ENCODE peak calls at places on chromosomes 6 and 20, in five cellular contexts. N, G, L, R and J are unnamed samples.

GRCh38 chr6:152293404-152293803 is 343.8 kb downstream of the SYNE1 start:
- DNase-seq in R (no peak), L (no peak), N (no peak), G (no peak), J (no peak)

GRCh38 chr6:12761376-12762115 is 45.0 kb downstream of the PHACTR1 start:
- DNase-seq in R (peak), G (no peak), N (no peak), L (no peak), J (no peak)

GRCh38 chr6:68967549-68968300 is 332.6 kb downstream of the ADGRB3 start:
- DNase-seq in N (peak), L (peak), R (peak), G (peak), J (peak)

GRCh38 chr6:49038294-49038693 is 424.8 kb downstream of the MMUT start:
- DNase-seq in R (no peak), N (no peak), L (no peak), G (no peak), J (no peak)

GRCh38 chr20:41064377-41064776 is 35.8 kb downstream of the TOP1 start:
- DNase-seq in N (no peak), G (no peak), L (no peak), R (no peak), J (no peak)

GRCh38 chr6:53431704-53432103 is 83.0 kb upstream of the ELOVL5 start:
- DNase-seq in N (no peak), R (no peak), L (no peak), G (no peak), J (no peak)

GRCh38 chr6:40550096-40550731 is 37.0 kb downstream of the LRFN2 start:
- DNase-seq in L (no peak), R (peak), G (no peak), N (no peak), J (no peak)

GRCh38 chr6:43026365-43026764 is 4.9 kb downstream of the RRP36 start:
- DNase-seq in G (no peak), R (no peak), L (no peak), N (no peak), J (no peak)

GRCh38 chr6:142756215-142756630 is 188.8 kb downstream of the HIVEP2 start:
- DNase-seq in L (no peak), G (no peak), R (peak), N (no peak), J (no peak)

GRCh38 chr6:155377061-155377460 is 62.8 kb upstream of the TFB1M start:
- DNase-seq in R (peak), L (no peak), G (no peak), N (no peak), J (no peak)

GRCh38 chr20:19457551-19457950 is 245.1 kb downstream of the SLC24A3 start:
- DNase-seq in L (no peak), G (no peak), N (no peak), R (no peak), J (no peak)

GRCh38 chr20:6533828-6534388 is 233.6 kb upstream of the BMP2 start:
- DNase-seq in G (no peak), R (no peak), L (no peak), N (no peak), J (no peak)

GRCh38 chr20:48841861-48842529 is 14.2 kb upstream of the PREX1 start:
- DNase-seq in N (no peak), L (no peak), G (no peak), R (peak), J (no peak)

GRCh38 chr6:10420546-10421507 is 6.0 kb upstream of the TFAP2A start:
- DNase-seq in G (no peak), R (no peak), N (no peak), L (no peak), J (no peak)

GRCh38 chr6:135703621-135704020 is 147.9 kb upstream of the PDE7B start:
- DNase-seq in R (no peak), N (no peak), L (no peak), G (no peak), J (no peak)

GRCh38 chr6:22437665-22438064 is 131.7 kb upstream of the HDGFL1 start:
- DNase-seq in L (no peak), G (no peak), N (no peak), R (no peak), J (no peak)

GRCh38 chr20:39829255-39829654 is 859.8 kb downstream of the MAFB start:
- DNase-seq in L (no peak), N (no peak), R (no peak), G (no peak), J (no peak)

GRCh38 chr20:50434653-50435396 is 75.4 kb upstream of the PTPN1 start:
- DNase-seq in N (no peak), L (no peak), G (no peak), R (peak), J (no peak)

GRCh38 chr6:18586133-18586532 is 199.0 kb downstream of the RNF144B start:
- DNase-seq in G (no peak), R (no peak), N (no peak), L (no peak), J (no peak)

GRCh38 chr6:33926451-33926850 is 122.6 kb upstream of the MLN start:
- DNase-seq in R (peak), N (no peak), G (no peak), L (no peak), J (no peak)

GRCh38 chr6:126071000-126071647 is 84.8 kb downstream of the TRMT11 start:
- DNase-seq in N (no peak), G (no peak), L (no peak), R (no peak), J (no peak)

GRCh38 chr6:109978174-109979032 is at the start of gene GPR6:
- DNase-seq in L (peak), G (peak), R (peak), N (peak), J (peak)

GRCh38 chr20:51924509-51924908 is 122.2 kb upstream of the SALL4 start:
- DNase-seq in N (no peak), R (no peak), G (no peak), L (no peak), J (no peak)
- TF ChIP-seq CTCF in N (no peak), R (no peak), G (no peak), L (no peak), J (no peak)

GRCh38 chr6:98845201-98846020 is 11.0 kb downstream of the POU3F2 start:
- DNase-seq in N (no peak), G (peak), R (peak), L (peak), J (peak)

GRCh38 chr6:98846021-98846380 is 11.6 kb downstream of the POU3F2 start:
- DNase-seq in L (no peak), R (no peak), N (no peak), G (no peak), J (no peak)

GRCh38 chr6:98842489-98843180 is 8.3 kb downstream of the POU3F2 start:
- DNase-seq in R (no peak), G (no peak), N (no peak), L (no peak), J (no peak)

GRCh38 chr6:98843274-98844243 is 9.2 kb downstream of the POU3F2 start:
- DNase-seq in R (no peak), L (no peak), G (no peak), N (no peak), J (no peak)

GRCh38 chr6:98844244-98845161 is 10.1 kb downstream of the POU3F2 start:
- DNase-seq in G (no peak), L (no peak), R (no peak), N (no peak), J (no peak)
- H3K4me3 ChIP-seq in G (no peak), L (peak), R (peak), N (peak), J (peak)

DNA sequence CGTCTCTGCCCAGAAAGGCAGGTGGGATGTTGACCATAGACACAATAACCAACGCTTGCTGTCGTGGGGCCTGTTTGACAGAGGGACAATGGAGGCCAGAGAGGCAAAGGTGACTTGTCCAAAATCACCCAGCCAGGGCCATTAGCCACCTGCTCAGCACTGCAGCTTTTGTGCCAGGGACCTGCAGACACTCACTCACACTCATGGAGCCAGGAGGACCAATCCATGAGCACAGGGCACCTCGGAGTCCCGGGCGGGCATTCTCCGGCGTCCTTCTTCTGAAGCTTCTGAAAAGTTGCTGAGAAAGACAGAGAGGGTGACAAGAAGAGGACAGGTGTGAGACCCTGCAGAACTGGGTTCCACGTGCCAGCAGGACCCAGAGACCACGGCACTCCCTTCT is 45.4 kb upstream of the SLCO4A1 start:
- DNase-seq in R (no peak), G (no peak), L (no peak), N (no peak), J (no peak)
- TF ChIP-seq CTCF in R (no peak), G (no peak), L (no peak), N (no peak), J (no peak)

GRCh38 chr6:130244728-130245127 is 22.0 kb upstream of the SAMD3 start:
- DNase-seq in N (no peak), G (no peak), R (no peak), L (no peak), J (no peak)

GRCh38 chr6:130240232-130240631 is 17.5 kb upstream of the SAMD3 start:
- DNase-seq in R (no peak), L (no peak), G (no peak), N (no peak), J (no peak)

GRCh38 chr6:130245267-130245666 is 22.5 kb upstream of the SAMD3 start:
- DNase-seq in R (no peak), G (no peak), L (no peak), N (no peak), J (no peak)

DNA sequence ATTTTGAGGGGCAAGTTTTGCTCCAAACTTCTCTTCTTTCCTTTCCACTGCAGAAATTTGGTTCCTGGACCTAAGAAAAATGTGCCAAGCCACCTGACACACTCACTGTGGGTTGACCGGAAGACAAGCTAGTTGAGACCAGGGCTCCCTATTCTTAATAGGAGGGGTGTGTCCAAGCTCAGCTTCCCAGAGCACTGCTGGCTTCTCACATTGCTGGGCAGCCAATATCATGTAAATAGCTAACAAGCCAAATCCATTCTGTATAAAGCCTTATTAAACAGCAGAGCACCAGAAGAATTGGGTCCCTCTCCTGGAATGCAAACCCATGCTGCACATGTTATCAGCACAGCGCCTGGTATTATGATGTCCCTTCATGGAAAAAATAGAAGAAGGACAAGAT is 17.0 kb upstream of the SAMD3 start:
- DNase-seq in R (no peak), G (no peak), L (no peak), N (no peak), J (no peak)
- H3K4me3 ChIP-seq in R (no peak), G (no peak), L (no peak), N (no peak), J (no peak)

GRCh38 chr20:2756056-2756611 is 44.3 kb downstream of the CPXM1 start:
- DNase-seq in G (no peak), L (no peak), N (no peak), R (peak), J (no peak)
- TF ChIP-seq CTCF in G (peak), L (peak), N (no peak), R (peak), J (peak)

DNA sequence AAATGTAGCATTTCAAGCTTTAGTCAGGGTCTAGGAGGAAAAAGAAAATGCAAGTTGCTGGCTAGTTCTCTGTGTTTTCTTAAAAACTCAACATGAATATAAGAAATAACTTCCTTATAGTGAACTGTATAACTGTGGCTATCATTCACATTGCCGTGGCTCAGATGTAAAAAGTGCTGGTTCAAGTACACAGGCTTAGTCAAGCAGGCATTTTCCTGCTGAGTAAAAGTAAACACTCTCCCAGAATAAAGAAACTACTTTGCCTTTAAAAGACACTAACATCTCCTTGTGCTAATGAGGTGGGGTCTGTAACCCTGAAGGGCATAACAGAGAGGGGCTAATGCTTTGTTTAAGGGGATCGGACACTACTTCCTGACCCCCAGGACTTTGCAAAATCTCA is 3.3 kb downstream of the ATP5F1E start:
- DNase-seq in R (no peak), L (no peak), N (no peak), G (no peak), J (no peak)
- H3K4me3 ChIP-seq in R (no peak), L (peak), N (no peak), G (peak), J (peak)

DNA sequence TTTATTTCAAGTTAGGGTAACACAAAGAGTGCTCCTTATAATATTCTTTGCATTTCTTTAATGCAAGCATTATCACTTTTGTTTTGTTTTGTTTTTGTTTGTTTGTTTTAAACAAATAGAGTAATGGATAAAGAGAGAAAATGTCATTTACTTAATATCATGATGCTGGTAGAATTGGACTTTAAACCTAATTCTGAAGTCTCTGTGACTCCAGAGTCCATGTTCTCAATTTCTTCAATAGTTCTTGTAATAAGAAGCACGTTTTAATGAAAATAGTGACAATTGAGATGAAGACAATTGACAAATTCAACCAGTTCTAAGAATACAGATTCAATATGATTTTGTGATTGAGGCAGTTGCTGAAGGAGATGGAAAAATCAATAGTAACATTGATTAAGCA is 30.3 kb upstream of the MANEA start:
- DNase-seq in R (no peak), G (no peak), L (no peak), N (no peak), J (no peak)
- TF ChIP-seq CTCF in R (no peak), G (no peak), L (no peak), N (no peak), J (no peak)

DNA sequence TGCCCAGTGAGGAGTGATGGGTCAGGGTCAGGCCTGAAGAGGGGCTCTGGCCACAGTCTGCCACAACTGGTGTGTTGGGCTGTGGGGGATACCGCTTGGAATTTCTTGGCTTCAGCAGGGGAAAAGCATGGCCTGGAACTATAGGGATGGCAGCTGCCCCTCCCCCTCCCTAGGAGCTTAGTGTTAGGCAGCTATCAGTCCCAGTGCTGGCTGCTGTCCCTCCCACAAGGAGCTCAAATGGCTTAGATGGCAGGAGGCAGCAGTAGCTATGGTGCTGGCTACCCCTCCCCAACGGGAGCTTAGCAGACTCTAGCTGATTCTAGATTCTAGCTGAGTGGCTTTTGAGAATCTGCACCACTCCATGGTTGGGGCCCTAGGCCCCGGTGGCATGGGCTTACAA is 414.5 kb upstream of the HSF2 start:
- DNase-seq in R (no peak), L (no peak), G (no peak), N (no peak), J (no peak)
- H3K4me3 ChIP-seq in R (no peak), L (no peak), G (no peak), N (no peak), J (no peak)

GRCh38 chr20:58824843-58825242 is 25.9 kb downstream of the GNAS-AS1 start:
- DNase-seq in G (no peak), L (no peak), N (no peak), R (no peak), J (no peak)

GRCh38 chr20:58825450-58825849 is 25.3 kb downstream of the GNAS-AS1 start:
- DNase-seq in G (no peak), N (no peak), L (no peak), R (no peak), J (no peak)

GRCh38 chr20:58819921-58820320 is 30.8 kb downstream of the GNAS-AS1 start:
- DNase-seq in G (no peak), N (no peak), L (no peak), R (no peak), J (no peak)

GRCh38 chr20:58822748-58823730 is 27.7 kb downstream of the GNAS-AS1 start:
- DNase-seq in L (no peak), R (no peak), N (no peak), G (no peak), J (no peak)

DNA sequence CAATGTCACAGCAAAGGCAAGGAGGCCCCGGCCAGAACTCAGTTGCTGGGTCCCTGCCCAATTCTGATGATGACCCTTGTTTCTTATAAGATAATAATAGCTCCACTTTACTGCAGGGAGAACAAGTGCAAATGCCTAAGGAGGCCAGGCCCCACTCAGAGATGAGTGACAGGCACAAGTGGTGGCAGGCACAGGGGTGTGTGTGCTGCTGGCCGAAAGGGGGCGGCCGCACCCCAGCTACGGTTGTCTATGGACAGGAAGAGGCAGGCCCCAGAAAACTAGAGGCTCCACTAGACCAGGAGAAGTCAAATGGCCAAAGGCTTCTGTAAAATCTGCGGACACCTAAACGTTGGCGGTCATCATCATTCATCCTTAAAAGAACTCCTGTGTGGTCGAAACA is 28.5 kb downstream of the GNAS-AS1 start:
- DNase-seq in L (no peak), N (no peak), G (no peak), R (no peak), J (no peak)
- TF ChIP-seq CTCF in L (peak), N (no peak), G (no peak), R (no peak), J (no peak)

GRCh38 chr20:31868853-31869672 is 1.3 kb downstream of the DUSP15 start:
- DNase-seq in N (no peak), L (no peak), R (no peak), G (no peak), J (no peak)

GRCh38 chr20:31869942-31870702 is at the start of the genes DUSP15 and TTLL9:
- DNase-seq in L (peak), N (peak), R (no peak), G (no peak), J (peak)

GRCh38 chr20:31871602-31871954 is 1.1 kb downstream of the TTLL9 start:
- DNase-seq in R (no peak), L (no peak), G (no peak), N (no peak), J (no peak)

GRCh38 chr20:31870703-31871601 is 518 bp downstream of the TTLL9 start:
- DNase-seq in G (no peak), R (no peak), N (no peak), L (no peak), J (no peak)

GRCh38 chr20:31869673-31869941 is 720 bp downstream of the DUSP15 start:
- DNase-seq in R (no peak), L (no peak), N (no peak), G (no peak), J (no peak)
- H3K4me3 ChIP-seq in R (peak), L (peak), N (peak), G (peak), J (peak)